ENCODE peak calls at places on chromosomes 1 and 21, in eight cellular contexts. S, P, K, I, L, V, W and X are unnamed samples.

GRCh38 chr1:195664628-195665027 is 943.6 kb downstream of the KCNT2 start:
- DNase-seq in I (no peak), V (no peak), K (no peak), P (no peak), S (no peak), W (peak; percentile 33), L (no peak), X (no peak)

GRCh38 chr1:54774820-54775498 is 10.6 kb upstream of the PARS2 start:
- DNase-seq in S (no peak), L (no peak), I (no peak), V (peak; percentile 60), P (no peak), K (no peak), W (peak; percentile 32), X (peak; percentile 31)

GRCh38 chr1:170823120-170823519 is 112.2 kb upstream of the MROH9 start:
- DNase-seq in I (no peak), P (no peak), S (no peak), K (no peak), W (no peak), V (no peak), L (no peak), X (no peak)

GRCh38 chr1:166165661-166166399 is 971 bp downstream of the FAM78B start:
- DNase-seq in W (no peak), I (peak; percentile 22), S (no peak), V (no peak), L (no peak), K (peak; percentile 89), P (no peak), X (peak; percentile 9)

GRCh38 chr1:154955039-154955717 is 721 bp downstream of the PBXIP1 start:
- DNase-seq in P (no peak), L (no peak), W (peak; percentile 83), I (peak; percentile 91), V (peak; percentile 93), S (peak; percentile 85), K (peak; percentile 38), X (no peak)

GRCh38 chr1:206895320-206895719 is 1.9 kb upstream of the IL24 start:
- DNase-seq in I (no peak), K (no peak), V (no peak), S (no peak), W (no peak), P (no peak), L (no peak), X (no peak)

GRCh38 chr1:182910143-182910542 is 42.8 kb downstream of the SHCBP1L start:
- DNase-seq in L (no peak), K (no peak), V (no peak), P (no peak), W (no peak), S (no peak), I (no peak), X (no peak)

GRCh38 chr1:53957231-53957818 is 11.2 kb downstream of the LRRC42 start:
- DNase-seq in W (no peak), S (no peak), I (no peak), L (no peak), K (no peak), P (no peak), V (no peak), X (no peak)

GRCh38 chr1:208851376-208851775 is 607.2 kb upstream of the PLXNA2 start:
- DNase-seq in V (no peak), K (no peak), L (no peak), P (no peak), S (no peak), I (no peak), W (no peak), X (no peak)

GRCh38 chr1:36576118-36576517 is 93.4 kb upstream of the CSF3R start:
- DNase-seq in P (no peak), S (no peak), I (peak; percentile 50), L (peak; percentile 42), K (peak; percentile 82), V (peak; percentile 64), W (peak; percentile 53), X (peak; percentile 84)

GRCh38 chr1:12556368-12556930 is 61.6 kb downstream of the DHRS3 start:
- DNase-seq in P (peak; percentile 85), I (no peak), L (no peak), K (peak; percentile 54), W (peak; percentile 95), V (no peak), S (peak; percentile 88), X (no peak)

GRCh38 chr1:174221681-174222080 is 62.4 kb downstream of the RABGAP1L start:
- DNase-seq in S (no peak), L (no peak), V (no peak), I (no peak), W (no peak), K (no peak), P (no peak), X (no peak)

GRCh38 chr21:46324390-46325072 is 575 bp downstream of the PCNT start:
- DNase-seq in L (peak; percentile 84), V (peak; percentile 90), K (no peak), W (peak; percentile 91), I (peak; percentile 73), S (peak; percentile 90), P (peak; percentile 21), X (peak; percentile 90)

GRCh38 chr1:238647877-238648276 is 738.5 kb upstream of the CHRM3 start:
- DNase-seq in W (peak; percentile 98), V (no peak), L (no peak), K (no peak), S (no peak), P (peak; percentile 94), I (no peak), X (no peak)

GRCh38 chr1:206672011-206672688 is 12.6 kb upstream of the MAPKAPK2 start:
- DNase-seq in V (no peak), L (no peak), S (no peak), I (no peak), K (no peak), W (no peak), P (no peak), X (no peak)

GRCh38 chr1:30194046-30194619 is 529.3 kb downstream of the MATN1 start:
- DNase-seq in L (no peak), K (no peak), V (no peak), S (no peak), I (no peak), W (peak; percentile 1), P (no peak), X (no peak)

DNA sequence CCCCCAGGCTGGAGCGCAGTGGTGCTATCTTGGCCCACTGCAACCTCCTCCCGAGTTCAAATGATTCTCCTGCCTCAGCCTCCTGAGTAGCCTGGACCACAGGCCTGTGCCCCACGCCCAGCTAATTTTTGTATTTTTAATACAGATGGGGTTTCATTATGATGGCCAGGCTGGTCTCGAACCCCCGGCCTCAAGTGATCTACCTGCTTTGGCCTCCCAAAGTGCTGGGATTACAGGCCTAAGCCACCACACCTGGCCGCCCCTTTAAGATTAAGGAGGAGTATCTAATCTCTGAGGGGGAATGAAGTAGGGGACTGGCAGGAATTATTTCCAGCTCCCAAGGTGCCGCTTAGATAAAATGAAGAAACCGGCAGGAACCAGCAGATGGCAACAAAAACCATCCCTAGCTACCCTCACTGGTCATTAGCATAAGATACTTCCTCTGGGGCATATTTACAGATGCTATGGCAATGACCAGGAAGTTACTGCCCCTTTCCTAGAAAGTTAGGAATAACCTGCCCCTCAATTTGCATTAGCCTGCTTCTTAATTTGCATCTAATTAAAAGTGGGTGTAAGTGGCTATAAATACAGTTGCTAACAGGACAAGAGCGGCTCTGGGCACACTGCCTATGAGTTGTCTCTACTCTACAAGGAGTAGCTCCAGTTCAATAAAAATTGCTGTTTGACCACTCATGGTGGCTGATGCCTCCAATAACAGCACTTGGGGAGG is 7.1 kb upstream of the NSUN4 start:
- DNase-seq in K (no peak), I (no peak), L (no peak), W (peak; percentile 48), P (no peak), V (peak; percentile 88), S (no peak), X (no peak)
- TF ChIP-seq CTCF in K (peak; percentile 68), I (no peak), L (no peak), W (peak; percentile 40), P (peak; percentile 41), V (peak; percentile 85), S (no peak), X (peak; percentile 45)

GRCh38 chr1:203349757-203350522 is 982 bp downstream of the FMOD start:
- DNase-seq in V (no peak), K (no peak), S (no peak), W (peak; percentile 34), I (peak; percentile 49), P (no peak), L (no peak), X (no peak)

GRCh38 chr1:203346755-203347102 is 4.2 kb downstream of the FMOD start:
- DNase-seq in L (no peak), S (no peak), W (no peak), P (no peak), K (no peak), V (no peak), I (no peak), X (no peak)

GRCh38 chr1:203349166-203349565 is 1.8 kb downstream of the FMOD start:
- DNase-seq in P (no peak), W (no peak), V (no peak), K (no peak), I (no peak), S (no peak), L (no peak), X (no peak)

GRCh38 chr1:203343956-203344355 is 7.0 kb downstream of the FMOD start:
- DNase-seq in I (no peak), L (no peak), K (no peak), S (no peak), W (no peak), P (no peak), V (no peak), X (no peak)

GRCh38 chr1:203346060-203346754 is 4.7 kb downstream of the FMOD start:
- DNase-seq in P (no peak), S (no peak), V (peak; percentile 30), W (peak; percentile 40), L (no peak), I (no peak), K (no peak), X (no peak)
- TF ChIP-seq CTCF in P (peak; percentile 2), S (no peak), V (peak; percentile 49), W (peak; percentile 20), L (no peak), I (no peak), K (peak; percentile 56), X (no peak)

GRCh38 chr1:87495147-87495546 is 166.5 kb downstream of the LMO4 start:
- DNase-seq in V (peak; percentile 34), P (no peak), I (no peak), W (no peak), S (no peak), K (no peak), L (no peak), X (no peak)
- TF ChIP-seq CTCF in V (peak; percentile 59), P (no peak), I (no peak), W (no peak), S (no peak), K (no peak), L (no peak), X (no peak)

GRCh38 chr1:56811331-56811730 is 7.9 kb downstream of the FYB2 start:
- DNase-seq in L (no peak), S (no peak), K (no peak), W (no peak), I (no peak), V (no peak), P (no peak), X (no peak)

GRCh38 chr1:56803561-56804156 is 15.5 kb downstream of the FYB2 start:
- DNase-seq in V (peak; percentile 24), L (no peak), P (no peak), S (no peak), K (no peak), W (peak; percentile 27), I (no peak), X (peak; percentile 51)

GRCh38 chr1:56808385-56808784 is 10.8 kb downstream of the FYB2 start:
- DNase-seq in K (no peak), L (no peak), P (no peak), S (no peak), W (no peak), V (no peak), I (no peak), X (no peak)

GRCh38 chr1:56806804-56807203 is 12.4 kb downstream of the FYB2 start:
- DNase-seq in I (no peak), L (no peak), V (no peak), W (no peak), K (no peak), S (no peak), P (no peak), X (no peak)
- TF ChIP-seq CTCF in I (no peak), L (no peak), V (no peak), W (no peak), K (peak; percentile 39), S (no peak), P (no peak), X (no peak)